ENCODE peak calls at places on chromosomes 13 and 19, in eight cellular contexts. One of them, this sample, is unnamed.

GRCh38 chr13:93547886-93548285 is 321.3 kb downstream of the GPC6 start:
- DNase-seq in posterior vena cava: no peak
- DNase-seq in stimulated activated CD8-positive, alpha-beta memory T cell treated with anti-CD3 and anti-CD28 coated beads, Interleukin-4, amount 100 ng/mL, for 48 hours: no peak
- DNase-seq in amniotic stem cell: no peak
- DNase-seq in iPS DF 6.9: no peak
- DNase-seq in AG08396: no peak
- DNase-seq in NCI-H2107: no peak
- DNase-seq in NCI-H510A treated with DMSO at 0.1 percent for 48 hours: no peak
- DNase-seq in this sample: no peak

GRCh38 chr13:75365724-75366173 is 116.2 kb downstream of the TBC1D4 start:
- DNase-seq in AG08396: peak
- DNase-seq in posterior vena cava: no peak
- DNase-seq in stimulated activated CD8-positive, alpha-beta memory T cell treated with anti-CD3 and anti-CD28 coated beads, Interleukin-4, amount 100 ng/mL, for 48 hours: no peak
- DNase-seq in amniotic stem cell: peak
- DNase-seq in NCI-H2107: no peak
- DNase-seq in iPS DF 6.9: no peak
- DNase-seq in NCI-H510A treated with DMSO at 0.1 percent for 48 hours: no peak
- DNase-seq in this sample: no peak

GRCh38 chr19:52935434-52935833 is 12.2 kb upstream of the ZNF888 start:
- DNase-seq in NCI-H2107: no peak
- DNase-seq in stimulated activated CD8-positive, alpha-beta memory T cell treated with anti-CD3 and anti-CD28 coated beads, Interleukin-4, amount 100 ng/mL, for 48 hours: no peak
- DNase-seq in posterior vena cava: no peak
- DNase-seq in iPS DF 6.9: no peak
- DNase-seq in amniotic stem cell: no peak
- DNase-seq in NCI-H510A treated with DMSO at 0.1 percent for 48 hours: no peak
- DNase-seq in AG08396: no peak
- DNase-seq in this sample: no peak

GRCh38 chr13:83515267-83515666 is 367.0 kb downstream of the SLITRK1 start:
- DNase-seq in NCI-H2107: no peak
- DNase-seq in iPS DF 6.9: no peak
- DNase-seq in AG08396: peak
- DNase-seq in NCI-H510A treated with DMSO at 0.1 percent for 48 hours: no peak
- DNase-seq in amniotic stem cell: no peak
- DNase-seq in posterior vena cava: no peak
- DNase-seq in stimulated activated CD8-positive, alpha-beta memory T cell treated with anti-CD3 and anti-CD28 coated beads, Interleukin-4, amount 100 ng/mL, for 48 hours: no peak
- DNase-seq in this sample: no peak

GRCh38 chr13:26999499-26999898 is 172.1 kb downstream of the USP12 start:
- DNase-seq in NCI-H510A treated with DMSO at 0.1 percent for 48 hours: no peak
- DNase-seq in posterior vena cava: peak
- DNase-seq in AG08396: no peak
- DNase-seq in amniotic stem cell: no peak
- DNase-seq in iPS DF 6.9: no peak
- DNase-seq in stimulated activated CD8-positive, alpha-beta memory T cell treated with anti-CD3 and anti-CD28 coated beads, Interleukin-4, amount 100 ng/mL, for 48 hours: no peak
- DNase-seq in NCI-H2107: no peak
- DNase-seq in this sample: no peak

GRCh38 chr13:44801990-44802389 is 187.3 kb downstream of the NUFIP1 start:
- DNase-seq in NCI-H510A treated with DMSO at 0.1 percent for 48 hours: no peak
- DNase-seq in iPS DF 6.9: no peak
- DNase-seq in posterior vena cava: no peak
- DNase-seq in AG08396: peak
- DNase-seq in amniotic stem cell: no peak
- DNase-seq in NCI-H2107: no peak
- DNase-seq in stimulated activated CD8-positive, alpha-beta memory T cell treated with anti-CD3 and anti-CD28 coated beads, Interleukin-4, amount 100 ng/mL, for 48 hours: no peak
- DNase-seq in this sample: peak

GRCh38 chr19:24140099-24140498 is 53.1 kb downstream of the ZNF254 start:
- DNase-seq in stimulated activated CD8-positive, alpha-beta memory T cell treated with anti-CD3 and anti-CD28 coated beads, Interleukin-4, amount 100 ng/mL, for 48 hours: no peak
- DNase-seq in iPS DF 6.9: no peak
- DNase-seq in NCI-H2107: no peak
- DNase-seq in posterior vena cava: no peak
- DNase-seq in NCI-H510A treated with DMSO at 0.1 percent for 48 hours: no peak
- DNase-seq in AG08396: peak
- DNase-seq in amniotic stem cell: no peak
- DNase-seq in this sample: no peak

GRCh38 chr13:106117035-106117434 is 418.4 kb downstream of the EFNB2 start:
- DNase-seq in NCI-H510A treated with DMSO at 0.1 percent for 48 hours: no peak
- DNase-seq in NCI-H2107: no peak
- DNase-seq in posterior vena cava: no peak
- DNase-seq in stimulated activated CD8-positive, alpha-beta memory T cell treated with anti-CD3 and anti-CD28 coated beads, Interleukin-4, amount 100 ng/mL, for 48 hours: no peak
- DNase-seq in iPS DF 6.9: no peak
- DNase-seq in AG08396: peak
- DNase-seq in amniotic stem cell: no peak
- DNase-seq in this sample: no peak

GRCh38 chr13:97653741-97654140 is 219.8 kb downstream of the RAP2A start:
- DNase-seq in NCI-H2107: no peak
- DNase-seq in stimulated activated CD8-positive, alpha-beta memory T cell treated with anti-CD3 and anti-CD28 coated beads, Interleukin-4, amount 100 ng/mL, for 48 hours: no peak
- DNase-seq in posterior vena cava: no peak
- DNase-seq in NCI-H510A treated with DMSO at 0.1 percent for 48 hours: no peak
- DNase-seq in amniotic stem cell: peak
- DNase-seq in iPS DF 6.9: no peak
- DNase-seq in AG08396: peak
- DNase-seq in this sample: no peak

GRCh38 chr19:49594157-49595005 is 3.4 kb downstream of the PRR12 start:
- DNase-seq in iPS DF 6.9: no peak
- DNase-seq in NCI-H510A treated with DMSO at 0.1 percent for 48 hours: no peak
- DNase-seq in AG08396: no peak
- DNase-seq in NCI-H2107: no peak
- DNase-seq in stimulated activated CD8-positive, alpha-beta memory T cell treated with anti-CD3 and anti-CD28 coated beads, Interleukin-4, amount 100 ng/mL, for 48 hours: no peak
- DNase-seq in posterior vena cava: no peak
- DNase-seq in amniotic stem cell: no peak
- DNase-seq in this sample: no peak

GRCh38 chr19:39327990-39328705 is 7.5 kb upstream of the LRFN1 start:
- DNase-seq in iPS DF 6.9: no peak
- DNase-seq in NCI-H2107: peak
- DNase-seq in amniotic stem cell: peak
- DNase-seq in stimulated activated CD8-positive, alpha-beta memory T cell treated with anti-CD3 and anti-CD28 coated beads, Interleukin-4, amount 100 ng/mL, for 48 hours: peak
- DNase-seq in AG08396: peak
- DNase-seq in posterior vena cava: peak
- DNase-seq in NCI-H510A treated with DMSO at 0.1 percent for 48 hours: peak
- DNase-seq in this sample: peak

GRCh38 chr19:27860309-27860934 is 1352.5 kb downstream of the UQCRFS1 start:
- DNase-seq in NCI-H2107: no peak
- DNase-seq in amniotic stem cell: no peak
- DNase-seq in iPS DF 6.9: no peak
- DNase-seq in NCI-H510A treated with DMSO at 0.1 percent for 48 hours: no peak
- DNase-seq in stimulated activated CD8-positive, alpha-beta memory T cell treated with anti-CD3 and anti-CD28 coated beads, Interleukin-4, amount 100 ng/mL, for 48 hours: no peak
- DNase-seq in AG08396: no peak
- DNase-seq in posterior vena cava: no peak
- DNase-seq in this sample: no peak

GRCh38 chr13:75101997-75102720 is 379.8 kb downstream of the TBC1D4 start:
- DNase-seq in stimulated activated CD8-positive, alpha-beta memory T cell treated with anti-CD3 and anti-CD28 coated beads, Interleukin-4, amount 100 ng/mL, for 48 hours: no peak
- DNase-seq in amniotic stem cell: no peak
- DNase-seq in posterior vena cava: no peak
- DNase-seq in iPS DF 6.9: no peak
- DNase-seq in NCI-H510A treated with DMSO at 0.1 percent for 48 hours: no peak
- DNase-seq in NCI-H2107: no peak
- DNase-seq in AG08396: no peak
- DNase-seq in this sample: no peak

GRCh38 chr13:110726726-110727125 is 13.2 kb downstream of the ING1 start:
- DNase-seq in NCI-H2107: peak
- DNase-seq in NCI-H510A treated with DMSO at 0.1 percent for 48 hours: peak
- DNase-seq in iPS DF 6.9: no peak
- DNase-seq in AG08396: no peak
- DNase-seq in posterior vena cava: no peak
- DNase-seq in stimulated activated CD8-positive, alpha-beta memory T cell treated with anti-CD3 and anti-CD28 coated beads, Interleukin-4, amount 100 ng/mL, for 48 hours: peak
- DNase-seq in amniotic stem cell: no peak
- DNase-seq in this sample: no peak

GRCh38 chr13:98507060-98507797 is 69.7 kb downstream of the STK24 start:
- DNase-seq in NCI-H510A treated with DMSO at 0.1 percent for 48 hours: peak
- DNase-seq in iPS DF 6.9: no peak
- DNase-seq in NCI-H2107: peak
- DNase-seq in amniotic stem cell: no peak
- DNase-seq in AG08396: no peak
- DNase-seq in stimulated activated CD8-positive, alpha-beta memory T cell treated with anti-CD3 and anti-CD28 coated beads, Interleukin-4, amount 100 ng/mL, for 48 hours: no peak
- DNase-seq in posterior vena cava: peak
- DNase-seq in this sample: no peak

GRCh38 chr13:111314852-111315251 is 5.6 kb upstream of the TEX29 start:
- DNase-seq in amniotic stem cell: no peak
- DNase-seq in stimulated activated CD8-positive, alpha-beta memory T cell treated with anti-CD3 and anti-CD28 coated beads, Interleukin-4, amount 100 ng/mL, for 48 hours: no peak
- DNase-seq in AG08396: no peak
- DNase-seq in iPS DF 6.9: no peak
- DNase-seq in posterior vena cava: no peak
- DNase-seq in NCI-H510A treated with DMSO at 0.1 percent for 48 hours: no peak
- DNase-seq in NCI-H2107: no peak
- DNase-seq in this sample: no peak

GRCh38 chr19:39086401-39086800 is 2.2 kb downstream of the ACP7 start:
- DNase-seq in NCI-H510A treated with DMSO at 0.1 percent for 48 hours: no peak
- DNase-seq in iPS DF 6.9: no peak
- DNase-seq in posterior vena cava: no peak
- DNase-seq in AG08396: no peak
- DNase-seq in amniotic stem cell: no peak
- DNase-seq in stimulated activated CD8-positive, alpha-beta memory T cell treated with anti-CD3 and anti-CD28 coated beads, Interleukin-4, amount 100 ng/mL, for 48 hours: no peak
- DNase-seq in NCI-H2107: no peak
- DNase-seq in this sample: no peak

GRCh38 chr19:50739132-50739746 is 16.1 kb downstream of the CLEC11A start:
- DNase-seq in NCI-H2107: no peak
- DNase-seq in amniotic stem cell: no peak
- DNase-seq in iPS DF 6.9: no peak
- DNase-seq in NCI-H510A treated with DMSO at 0.1 percent for 48 hours: no peak
- DNase-seq in AG08396: no peak
- DNase-seq in stimulated activated CD8-positive, alpha-beta memory T cell treated with anti-CD3 and anti-CD28 coated beads, Interleukin-4, amount 100 ng/mL, for 48 hours: no peak
- DNase-seq in posterior vena cava: no peak
- DNase-seq in this sample: no peak

GRCh38 chr19:41529484-41530183 is 46.3 kb upstream of the CEACAM21 start:
- DNase-seq in AG08396: no peak
- DNase-seq in stimulated activated CD8-positive, alpha-beta memory T cell treated with anti-CD3 and anti-CD28 coated beads, Interleukin-4, amount 100 ng/mL, for 48 hours: no peak
- DNase-seq in NCI-H2107: no peak
- DNase-seq in NCI-H510A treated with DMSO at 0.1 percent for 48 hours: no peak
- DNase-seq in amniotic stem cell: no peak
- DNase-seq in posterior vena cava: no peak
- DNase-seq in iPS DF 6.9: no peak
- DNase-seq in this sample: no peak

GRCh38 chr13:95256086-95256485 is 45.2 kb downstream of the ABCC4 start:
- DNase-seq in NCI-H510A treated with DMSO at 0.1 percent for 48 hours: no peak
- DNase-seq in stimulated activated CD8-positive, alpha-beta memory T cell treated with anti-CD3 and anti-CD28 coated beads, Interleukin-4, amount 100 ng/mL, for 48 hours: no peak
- DNase-seq in posterior vena cava: no peak
- DNase-seq in AG08396: peak
- DNase-seq in iPS DF 6.9: no peak
- DNase-seq in amniotic stem cell: peak
- DNase-seq in NCI-H2107: no peak
- DNase-seq in this sample: no peak

GRCh38 chr19:48819366-48819816 is 8.6 kb upstream of the BCAT2 start:
- DNase-seq in posterior vena cava: peak
- DNase-seq in stimulated activated CD8-positive, alpha-beta memory T cell treated with anti-CD3 and anti-CD28 coated beads, Interleukin-4, amount 100 ng/mL, for 48 hours: no peak
- DNase-seq in NCI-H2107: peak
- DNase-seq in amniotic stem cell: no peak
- DNase-seq in NCI-H510A treated with DMSO at 0.1 percent for 48 hours: peak
- DNase-seq in iPS DF 6.9: no peak
- DNase-seq in AG08396: peak
- DNase-seq in this sample: no peak

GRCh38 chr19:46404039-46404883 is 9.1 kb downstream of the CCDC8 start:
- DNase-seq in iPS DF 6.9: no peak
- DNase-seq in posterior vena cava: no peak
- DNase-seq in stimulated activated CD8-positive, alpha-beta memory T cell treated with anti-CD3 and anti-CD28 coated beads, Interleukin-4, amount 100 ng/mL, for 48 hours: no peak
- DNase-seq in NCI-H510A treated with DMSO at 0.1 percent for 48 hours: peak
- DNase-seq in amniotic stem cell: no peak
- DNase-seq in NCI-H2107: no peak
- DNase-seq in AG08396: peak
- DNase-seq in this sample: no peak

GRCh38 chr13:61727714-61728275 is 312.1 kb upstream of the PCDH20 start:
- DNase-seq in NCI-H510A treated with DMSO at 0.1 percent for 48 hours: no peak
- DNase-seq in stimulated activated CD8-positive, alpha-beta memory T cell treated with anti-CD3 and anti-CD28 coated beads, Interleukin-4, amount 100 ng/mL, for 48 hours: no peak
- DNase-seq in NCI-H2107: no peak
- DNase-seq in posterior vena cava: no peak
- DNase-seq in iPS DF 6.9: no peak
- DNase-seq in AG08396: no peak
- DNase-seq in amniotic stem cell: no peak
- DNase-seq in this sample: no peak

GRCh38 chr19:4454952-4455738 is 2.4 kb downstream of the UBXN6 start:
- DNase-seq in NCI-H510A treated with DMSO at 0.1 percent for 48 hours: no peak
- DNase-seq in AG08396: no peak
- DNase-seq in stimulated activated CD8-positive, alpha-beta memory T cell treated with anti-CD3 and anti-CD28 coated beads, Interleukin-4, amount 100 ng/mL, for 48 hours: no peak
- DNase-seq in NCI-H2107: no peak
- DNase-seq in iPS DF 6.9: no peak
- DNase-seq in amniotic stem cell: no peak
- DNase-seq in posterior vena cava: no peak
- DNase-seq in this sample: no peak

GRCh38 chr19:58325623-58326022 is 1.2 kb upstream of the ZSCAN22 start:
- DNase-seq in NCI-H2107: no peak
- DNase-seq in AG08396: no peak
- DNase-seq in posterior vena cava: no peak
- DNase-seq in iPS DF 6.9: no peak
- DNase-seq in amniotic stem cell: no peak
- DNase-seq in NCI-H510A treated with DMSO at 0.1 percent for 48 hours: no peak
- DNase-seq in stimulated activated CD8-positive, alpha-beta memory T cell treated with anti-CD3 and anti-CD28 coated beads, Interleukin-4, amount 100 ng/mL, for 48 hours: no peak
- DNase-seq in this sample: no peak

GRCh38 chr13:49308977-49309408 is 61.3 kb downstream of the CDADC1 start:
- DNase-seq in amniotic stem cell: no peak
- DNase-seq in AG08396: peak
- DNase-seq in NCI-H2107: no peak
- DNase-seq in stimulated activated CD8-positive, alpha-beta memory T cell treated with anti-CD3 and anti-CD28 coated beads, Interleukin-4, amount 100 ng/mL, for 48 hours: no peak
- DNase-seq in NCI-H510A treated with DMSO at 0.1 percent for 48 hours: no peak
- DNase-seq in iPS DF 6.9: no peak
- DNase-seq in posterior vena cava: no peak
- DNase-seq in this sample: no peak

GRCh38 chr13:105804561-105805190 is 730.8 kb downstream of the EFNB2 start:
- DNase-seq in NCI-H2107: no peak
- DNase-seq in stimulated activated CD8-positive, alpha-beta memory T cell treated with anti-CD3 and anti-CD28 coated beads, Interleukin-4, amount 100 ng/mL, for 48 hours: no peak
- DNase-seq in AG08396: peak
- DNase-seq in amniotic stem cell: peak
- DNase-seq in iPS DF 6.9: no peak
- DNase-seq in NCI-H510A treated with DMSO at 0.1 percent for 48 hours: no peak
- DNase-seq in posterior vena cava: no peak
- DNase-seq in this sample: no peak

GRCh38 chr13:31987071-31987470 is 44.5 kb upstream of the FRY start:
- DNase-seq in NCI-H2107: no peak
- DNase-seq in AG08396: no peak
- DNase-seq in NCI-H510A treated with DMSO at 0.1 percent for 48 hours: peak
- DNase-seq in stimulated activated CD8-positive, alpha-beta memory T cell treated with anti-CD3 and anti-CD28 coated beads, Interleukin-4, amount 100 ng/mL, for 48 hours: no peak
- DNase-seq in amniotic stem cell: no peak
- DNase-seq in posterior vena cava: no peak
- DNase-seq in iPS DF 6.9: no peak
- DNase-seq in this sample: no peak

GRCh38 chr19:9667898-9668297 is 7.0 kb downstream of the ZNF562 start:
- DNase-seq in iPS DF 6.9: no peak
- DNase-seq in amniotic stem cell: no peak
- DNase-seq in NCI-H2107: no peak
- DNase-seq in NCI-H510A treated with DMSO at 0.1 percent for 48 hours: no peak
- DNase-seq in AG08396: no peak
- DNase-seq in stimulated activated CD8-positive, alpha-beta memory T cell treated with anti-CD3 and anti-CD28 coated beads, Interleukin-4, amount 100 ng/mL, for 48 hours: no peak
- DNase-seq in posterior vena cava: no peak
- DNase-seq in this sample: no peak

GRCh38 chr13:100989424-100989823 is 314.8 kb upstream of the TMTC4 start:
- DNase-seq in iPS DF 6.9: no peak
- DNase-seq in NCI-H2107: no peak
- DNase-seq in posterior vena cava: no peak
- DNase-seq in stimulated activated CD8-positive, alpha-beta memory T cell treated with anti-CD3 and anti-CD28 coated beads, Interleukin-4, amount 100 ng/mL, for 48 hours: no peak
- DNase-seq in NCI-H510A treated with DMSO at 0.1 percent for 48 hours: no peak
- DNase-seq in AG08396: no peak
- DNase-seq in amniotic stem cell: no peak
- DNase-seq in this sample: no peak

GRCh38 chr13:24630851-24631341 is 49.3 kb upstream of the ATP12A start:
- DNase-seq in iPS DF 6.9: no peak
- DNase-seq in posterior vena cava: no peak
- DNase-seq in amniotic stem cell: no peak
- DNase-seq in NCI-H2107: no peak
- DNase-seq in stimulated activated CD8-positive, alpha-beta memory T cell treated with anti-CD3 and anti-CD28 coated beads, Interleukin-4, amount 100 ng/mL, for 48 hours: no peak
- DNase-seq in AG08396: peak
- DNase-seq in NCI-H510A treated with DMSO at 0.1 percent for 48 hours: no peak
- DNase-seq in this sample: no peak

GRCh38 chr19:31350693-31351211 is 1.5 kb upstream of the TSHZ3 start:
- DNase-seq in NCI-H510A treated with DMSO at 0.1 percent for 48 hours: no peak
- DNase-seq in NCI-H2107: no peak
- DNase-seq in AG08396: peak
- DNase-seq in iPS DF 6.9: no peak
- DNase-seq in stimulated activated CD8-positive, alpha-beta memory T cell treated with anti-CD3 and anti-CD28 coated beads, Interleukin-4, amount 100 ng/mL, for 48 hours: no peak
- DNase-seq in amniotic stem cell: peak
- DNase-seq in posterior vena cava: peak
- DNase-seq in this sample: no peak

GRCh38 chr13:58300224-58300623 is 668.7 kb downstream of the PCDH17 start:
- DNase-seq in NCI-H2107: no peak
- DNase-seq in NCI-H510A treated with DMSO at 0.1 percent for 48 hours: no peak
- DNase-seq in stimulated activated CD8-positive, alpha-beta memory T cell treated with anti-CD3 and anti-CD28 coated beads, Interleukin-4, amount 100 ng/mL, for 48 hours: no peak
- DNase-seq in posterior vena cava: no peak
- DNase-seq in AG08396: no peak
- DNase-seq in iPS DF 6.9: no peak
- DNase-seq in amniotic stem cell: no peak
- DNase-seq in this sample: no peak

GRCh38 chr13:96020941-96021340 is 32.3 kb downstream of the UGGT2 start:
- DNase-seq in NCI-H2107: no peak
- DNase-seq in posterior vena cava: no peak
- DNase-seq in AG08396: no peak
- DNase-seq in stimulated activated CD8-positive, alpha-beta memory T cell treated with anti-CD3 and anti-CD28 coated beads, Interleukin-4, amount 100 ng/mL, for 48 hours: no peak
- DNase-seq in amniotic stem cell: no peak
- DNase-seq in iPS DF 6.9: no peak
- DNase-seq in NCI-H510A treated with DMSO at 0.1 percent for 48 hours: no peak
- DNase-seq in this sample: no peak

This sample was measured in GDM1.